ENCODE peak calls at places on chromosome X, in five cellular contexts. T, Y, Z, C and K are unnamed samples.

GRCh38 chrX:1386338-1387127 is 5.4 kb downstream of the SLC25A6 start:
- DNase-seq in T (no peak), Y (no peak), Z (no peak), C (no peak), K (no peak)

GRCh38 chrX:113551919-113552318 is 711.3 kb upstream of the AMOT start:
- DNase-seq in T (no peak), Y (no peak), Z (no peak), C (no peak), K (no peak)

GRCh38 chrX:136767104-136767941 is 13.4 kb downstream of the ARHGEF6 start:
- DNase-seq in T (peak; percentile 37), Y (peak; percentile 74), Z (peak; percentile 49), C (peak; percentile 46), K (no peak)

GRCh38 chrX:139971394-139971749 is 6.1 kb upstream of the CXorf66 start:
- DNase-seq in T (no peak), Y (no peak), Z (no peak), C (no peak), K (no peak)

GRCh38 chrX:66728818-66729271 is 90.0 kb upstream of the EDA2R start:
- DNase-seq in T (peak; percentile 59), Y (peak; percentile 65), Z (peak; percentile 54), C (peak; percentile 18), K (no peak)

GRCh38 chrX:1084689-1085088 is 127.8 kb downstream of the CRLF2 start:
- DNase-seq in T (no peak), Y (no peak), Z (no peak), C (no peak), K (no peak)

GRCh38 chrX:150696836-150697235 is 3.6 kb downstream of the MTMR1 start:
- DNase-seq in T (no peak), Y (no peak), Z (no peak), C (no peak), K (no peak)

GRCh38 chrX:144219035-144219434 is 335.2 kb downstream of the UBE2NL start:
- DNase-seq in T (no peak), Y (no peak), Z (no peak), C (no peak), K (no peak)

GRCh38 chrX:118521435-118521834 is 25.8 kb downstream of the DOCK11 start:
- DNase-seq in T (peak; percentile 76), Y (no peak), Z (no peak), C (no peak), K (no peak)

GRCh38 chrX:7372843-7373525 is 225.0 kb upstream of the PUDP start:
- DNase-seq in T (peak; percentile 67), Y (no peak), Z (no peak), C (no peak), K (no peak)

GRCh38 chrX:150692837-150693781 is at the start of gene MTMR1:
- DNase-seq in T (no peak), Y (peak; percentile 73), Z (peak; percentile 55), C (peak; percentile 49), K (no peak)

GRCh38 chrX:12139934-12140611 is 1.8 kb downstream of the FRMPD4 start:
- DNase-seq in T (peak; percentile 24), Y (no peak), Z (no peak), C (no peak), K (no peak)

GRCh38 chrX:18424482-18425198 is 768 bp upstream of the CDKL5 start:
- DNase-seq in T (peak; percentile 70), Y (peak; percentile 44), Z (peak; percentile 19), C (peak; percentile 2), K (no peak)

GRCh38 chrX:70253377-70254062 is 6.5 kb downstream of the P2RY4 start:
- DNase-seq in T (peak; percentile 18), Y (no peak), Z (no peak), C (no peak), K (no peak)

GRCh38 chrX:19775830-19776498 is 111.4 kb downstream of the SH3KBP1 start:
- DNase-seq in T (no peak), Y (no peak), Z (no peak), C (no peak), K (no peak)